ENCODE peak calls at places on chromosomes 1 and 21, in five cellular contexts. L is PC-3, V is heart left ventricle, M is PC-9, E is breast epithelium. D is an unnamed sample.
A peak's percentile ranks its signal among the peaks of the same experiment; 100 is the strongest.

GRCh38 chr1:202349263-202349928 is 897 bp downstream of the PPP1R12B start:
- DNase-seq in E (no peak), M (peak; percentile 47), V (no peak), L (peak; percentile 2), D (no peak)

GRCh38 chr1:10677508-10678364 is 118.7 kb downstream of the CASZ1 start:
- DNase-seq in E (no peak), L (no peak), V (peak; percentile 61), M (no peak), D (peak; percentile 56)

GRCh38 chr1:226634611-226635246 is 86.2 kb downstream of the STUM start:
- DNase-seq in M (no peak), E (no peak), L (no peak), V (no peak), D (peak; percentile 18)

GRCh38 chr21:45080639-45081414 is 6.4 kb downstream of the ADARB1 start:
- DNase-seq in L (peak; percentile 33), M (no peak), E (no peak), V (no peak), D (no peak)

GRCh38 chr1:225763815-225764548 is 13.6 kb upstream of the SRP9 start:
- DNase-seq in V (peak; percentile 33), M (no peak), L (no peak), E (peak; percentile 17), D (no peak)

GRCh38 chr1:68010094-68010493 is 40.3 kb downstream of the DIRAS3 start:
- DNase-seq in E (no peak), M (no peak), L (peak; percentile 53), V (no peak), D (no peak)

GRCh38 chr1:8373547-8374270 is 55.8 kb downstream of the SLC45A1 start:
- DNase-seq in E (peak; percentile 60), L (peak; percentile 50), V (peak; percentile 85), M (no peak), D (peak; percentile 81)

GRCh38 chr1:46204406-46204742 is 1.2 kb downstream of the LURAP1 start:
- DNase-seq in V (no peak), E (no peak), M (no peak), L (no peak), D (no peak)

GRCh38 chr1:85278853-85279314 is 2.5 kb upstream of the BCL10 start:
- DNase-seq in E (no peak), M (peak; percentile 94), L (peak; percentile 96), V (no peak), D (peak; percentile 64)

GRCh38 chr1:156295391-156295947 is at the start of gene GLMP:
- DNase-seq in L (peak; percentile 69), M (no peak), E (peak; percentile 41), V (peak; percentile 75), D (peak; percentile 73)

GRCh38 chr21:38841472-38841871 is 35.7 kb downstream of the ETS2 start:
- DNase-seq in M (no peak), L (no peak), E (no peak), V (no peak), D (no peak)

GRCh38 chr1:58782308-58783089 is 1.3 kb downstream of the JUN start:
- DNase-seq in L (peak; percentile 45), E (peak; percentile 46), V (peak; percentile 51), M (peak; percentile 39), D (peak; percentile 48)

GRCh38 chr1:108897865-108898720 is 21.3 kb downstream of the GPSM2 start:
- DNase-seq in E (no peak), L (peak; percentile 80), M (peak; percentile 77), V (peak; percentile 17), D (no peak)

GRCh38 chr21:42581676-42582371 is 68.2 kb downstream of the SLC37A1 start:
- DNase-seq in V (no peak), M (no peak), E (no peak), L (no peak), D (peak; percentile 45)

GRCh38 chr1:231724876-231725647 is 98.5 kb downstream of the DISC1 start:
- DNase-seq in L (peak; percentile 84), E (no peak), V (no peak), M (no peak), D (peak; percentile 33)

GRCh38 chr1:216686860-216687545 is 36.2 kb downstream of the ESRRG start:
- DNase-seq in V (no peak), L (peak; percentile 30), E (no peak), M (no peak), D (no peak)

DNA sequence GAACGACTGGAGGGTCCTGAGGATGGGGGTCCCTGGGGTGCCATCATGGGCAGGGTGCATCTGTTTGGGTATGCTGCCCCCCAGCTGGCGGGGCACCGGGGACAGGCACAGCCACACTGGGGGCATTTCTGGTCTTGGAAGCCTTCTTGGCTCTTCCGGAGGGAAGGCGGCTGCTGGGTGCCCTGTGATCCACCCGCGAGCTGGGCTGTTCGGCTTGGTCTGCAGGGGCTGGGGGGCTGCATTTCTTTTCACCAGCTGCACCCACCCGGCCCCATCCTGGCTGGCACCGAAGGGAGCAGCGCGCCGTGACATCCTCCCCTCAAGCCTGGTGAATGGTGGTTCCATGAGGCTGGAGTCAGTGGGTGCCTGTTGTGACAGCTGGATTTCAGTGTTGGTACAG is 12.2 kb downstream of the FAAP20 start:
- DNase-seq in V (no peak), M (no peak), E (no peak), L (no peak), D (peak; percentile 68)
- H3K36me3 ChIP-seq in V (no peaks in the 10 kb centered on the region), M (no peaks in the 10 kb centered on the region), E (no peaks in the 10 kb centered on the region), L (no peaks in the 10 kb centered on the region), D (peaks cover 59% of the 10 kb centered on the region)

GRCh38 chr1:158008630-158009029 is 15.2 kb downstream of the KIRREL1 start:
- DNase-seq in L (peak; percentile 74), V (no peak), M (no peak), E (no peak), D (no peak)
- H3K4me1 ChIP-seq in L (peaks cover 51% of the 10 kb centered on the region), V (peaks cover 64% of the 10 kb centered on the region), M (peaks cover 33% of the 10 kb centered on the region), E (peaks cover 19% of the 10 kb centered on the region), D (peaks cover 57% of the 10 kb centered on the region)

DNA sequence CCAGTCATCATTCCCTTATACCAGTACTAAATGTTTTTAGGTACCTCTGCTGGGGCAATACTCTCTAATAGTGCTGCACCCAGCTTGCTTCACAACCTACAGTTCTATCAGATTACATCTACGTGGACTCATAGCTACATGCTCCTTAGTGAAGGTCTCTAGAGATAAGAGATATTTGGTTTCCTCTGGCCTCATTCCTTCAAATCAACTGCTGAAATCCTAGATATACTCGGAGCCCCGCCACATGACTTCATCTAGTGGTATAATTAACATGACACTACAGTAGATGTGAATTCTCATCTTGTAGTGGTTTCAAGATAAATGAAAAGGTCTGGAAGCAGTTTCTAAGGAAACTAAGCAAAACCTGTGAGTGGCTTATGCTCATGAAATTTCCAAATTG is 115.4 kb downstream of the SMYD2 start:
- DNase-seq in E (no peak), M (no peak), L (no peak), V (no peak), D (no peak)
- H3K36me3 ChIP-seq in E (no peaks in the 10 kb centered on the region), M (peaks cover 4% of the 10 kb centered on the region), L (peaks cover 37% of the 10 kb centered on the region), V (peaks cover 94% of the 10 kb centered on the region), D (no peaks in the 10 kb centered on the region)

GRCh38 chr1:220170836-220171526 is 77.0 kb downstream of the IARS2 start:
- DNase-seq in E (no peak), M (no peak), V (no peak), L (no peak), D (no peak)

GRCh38 chr1:220182081-220182480 is 88.1 kb downstream of the IARS2 start:
- DNase-seq in E (no peak), L (no peak), M (no peak), V (no peak), D (no peak)

DNA sequence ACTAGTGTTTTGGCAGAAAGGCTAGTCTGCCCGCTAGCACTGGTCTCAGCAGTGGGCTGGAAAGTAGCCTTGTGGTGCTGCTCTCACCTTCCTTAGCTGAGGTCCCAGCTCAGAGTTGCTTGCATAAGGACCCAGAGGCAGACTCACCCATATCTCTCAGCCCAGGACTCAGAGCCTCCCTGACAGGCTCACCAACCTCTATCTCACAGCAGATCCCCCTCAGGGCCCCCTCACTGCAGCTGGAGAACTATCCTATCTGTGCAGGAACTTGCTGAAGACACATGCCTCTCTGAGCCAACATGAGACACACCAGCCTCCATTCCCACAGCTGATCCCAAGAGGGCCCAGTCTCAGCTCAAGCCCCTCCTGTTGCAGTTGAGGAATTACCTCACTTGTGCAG is 82.6 kb downstream of the IARS2 start:
- DNase-seq in M (no peak), V (no peak), E (no peak), L (no peak), D (no peak)
- H3K4me1 ChIP-seq in M (no peaks in the 10 kb centered on the region), V (no peaks in the 10 kb centered on the region), E (no peaks in the 10 kb centered on the region), L (no peaks in the 10 kb centered on the region), D (no peaks in the 10 kb centered on the region)

DNA sequence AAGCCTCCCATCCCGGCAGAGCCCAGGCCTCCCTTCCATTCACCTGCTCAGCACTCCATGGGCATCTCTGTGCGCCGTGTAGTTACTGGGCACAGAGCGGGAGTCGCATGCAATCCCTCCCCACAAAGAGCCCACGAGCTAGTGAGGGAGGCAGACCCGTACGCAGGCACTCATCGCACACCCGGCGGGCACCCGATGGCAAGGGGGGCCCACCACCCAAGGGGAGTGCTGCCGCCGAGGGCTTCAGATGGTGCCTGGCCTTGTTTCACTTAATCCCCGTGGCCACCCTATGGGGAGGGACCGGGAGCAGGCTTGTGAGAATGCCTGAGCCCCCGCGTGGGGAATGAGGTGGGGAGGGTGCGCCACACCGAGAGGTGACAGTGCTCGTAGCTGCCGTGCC is 30.4 kb upstream of the SELENON start:
- DNase-seq in L (no peak), M (no peak), E (no peak), V (no peak), D (no peak)
- H3K36me3 ChIP-seq in L (no peaks in the 10 kb centered on the region), M (no peaks in the 10 kb centered on the region), E (no peaks in the 10 kb centered on the region), V (peaks cover 7% of the 10 kb centered on the region), D (no peaks in the 10 kb centered on the region)

DNA sequence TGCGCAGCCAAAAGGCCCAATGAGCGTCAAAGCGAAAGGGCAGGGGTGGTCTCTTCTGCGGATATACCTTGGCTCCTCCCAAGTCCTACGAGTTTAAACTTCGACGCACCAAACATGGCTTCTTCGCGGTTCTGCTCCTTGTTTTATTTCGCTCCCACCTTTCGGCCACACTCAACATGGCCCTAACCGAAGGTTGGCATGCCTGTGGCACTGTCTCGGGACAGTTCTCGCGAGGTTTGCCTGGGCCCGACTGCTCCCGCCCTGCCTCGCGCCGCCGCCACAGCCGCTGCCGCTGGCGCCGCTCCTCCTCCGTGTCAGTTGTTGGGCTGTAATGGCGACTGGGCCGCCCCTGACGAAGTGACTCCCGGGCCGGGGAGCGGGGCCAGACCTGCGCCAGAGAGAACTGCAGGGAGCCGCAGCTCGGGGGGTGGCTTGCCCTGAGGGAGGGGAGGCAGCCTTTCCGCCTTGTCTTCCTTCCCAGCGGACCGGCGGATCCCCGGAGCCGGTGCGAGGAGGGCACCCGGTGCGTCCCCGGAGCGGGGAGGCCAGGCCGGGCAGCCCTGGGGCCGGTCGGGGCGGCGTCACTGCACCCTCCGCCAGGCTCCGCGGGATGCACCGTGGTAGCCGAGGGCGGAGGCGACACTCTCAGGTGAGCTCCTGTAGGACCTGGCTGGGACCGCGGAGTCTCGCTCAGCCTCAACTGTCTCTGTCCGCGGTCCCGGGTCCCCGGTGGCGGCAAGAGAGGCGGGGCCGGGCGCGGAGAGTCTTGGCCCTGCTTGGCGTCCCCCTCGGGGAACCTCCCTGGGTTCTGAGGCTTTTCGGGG is at the start of gene CEP350:
- DNase-seq in M (peak; percentile 94), V (peak; percentile 99), E (peak; percentile 97), L (peak; percentile 97), D (peak; percentile 97)
- H3K4me1 ChIP-seq in M (peaks cover 25% of the 10 kb centered on the region), V (peaks cover 34% of the 10 kb centered on the region), E (no peaks in the 10 kb centered on the region), L (peaks cover 10% of the 10 kb centered on the region), D (peaks cover 34% of the 10 kb centered on the region)

GRCh38 chr1:26730695-26731094 is 34.9 kb downstream of the ARID1A start:
- DNase-seq in E (no peak), V (no peak), L (no peak), M (no peak), D (no peak)
- H3K36me3 ChIP-seq in E (peaks cover 9% of the 10 kb centered on the region), V (peaks cover 64% of the 10 kb centered on the region), L (peaks cover 53% of the 10 kb centered on the region), M (peaks cover 9% of the 10 kb centered on the region), D (peaks cover 44% of the 10 kb centered on the region)

D was measured in upper lobe of left lung.